ENCODE peak calls at places on chromosomes 12 and 14, in five cellular contexts. Z, K, A, R and U are unnamed samples.

GRCh38 chr12:20248646-20249045 is 119.7 kb upstream of the PDE3A start:
- DNase-seq in R (no peak), K (no peak), A (no peak), Z (no peak), U (no peak)

GRCh38 chr14:52067873-52068740 is 752 bp downstream of the NID2 start:
- DNase-seq in A (peak; percentile 54), Z (no peak), R (no peak), K (peak; percentile 41), U (no peak)

GRCh38 chr12:21600196-21600595 is 4.5 kb downstream of the GYS2 start:
- DNase-seq in A (no peak), Z (no peak), K (no peak), R (no peak), U (no peak)

GRCh38 chr14:94382684-94383663 is 5.4 kb downstream of the SERPINA1 start:
- DNase-seq in A (no peak), R (no peak), K (no peak), Z (no peak), U (no peak)

GRCh38 chr12:50246873-50247612 is 36.3 kb downstream of the LIMA1 start:
- DNase-seq in Z (no peak), K (peak; percentile 79), R (peak; percentile 78), A (peak; percentile 87), U (peak; percentile 76)

GRCh38 chr12:34288963-34289345 is 266.7 kb downstream of the ALG10 start:
- DNase-seq in Z (no peak), A (peak; percentile 30), R (no peak), K (no peak), U (no peak)

GRCh38 chr12:19969476-19969875 is 398.9 kb upstream of the PDE3A start:
- DNase-seq in A (no peak), Z (no peak), R (no peak), K (no peak), U (no peak)

GRCh38 chr12:104012331-104012730 is 37.7 kb downstream of the GLT8D2 start:
- DNase-seq in Z (no peak), R (no peak), A (no peak), K (peak; percentile 21), U (no peak)

GRCh38 chr12:46266869-46267617 is 1.8 kb downstream of the SLC38A1 start:
- DNase-seq in K (peak; percentile 78), Z (peak; percentile 62), R (peak; percentile 35), A (peak; percentile 57), U (peak; percentile 78)

GRCh38 chr14:23789696-23790095 is 153.5 kb downstream of the DHRS2 start:
- DNase-seq in K (no peak), A (no peak), Z (no peak), R (no peak), U (no peak)

GRCh38 chr14:22099942-22100763 is 426.5 kb upstream of the OR4E1 start:
- DNase-seq in R (peak; percentile 17), Z (peak; percentile 5), K (peak; percentile 85), A (peak; percentile 73), U (peak; percentile 73)

GRCh38 chr12:116495260-116495659 is 63.9 kb upstream of the MAP1LC3B2 start:
- DNase-seq in R (no peak), Z (no peak), K (no peak), A (no peak), U (peak; percentile 25)

GRCh38 chr12:110725267-110725666 is 17.4 kb downstream of the PPP1CC start:
- DNase-seq in R (no peak), K (no peak), Z (no peak), A (no peak), U (no peak)

GRCh38 chr12:113346387-113346786 is 11.5 kb upstream of the SLC8B1 start:
- DNase-seq in Z (no peak), R (no peak), A (no peak), K (no peak), U (no peak)

GRCh38 chr12:94875525-94875924 is 128.0 kb downstream of the NDUFA12 start:
- DNase-seq in A (no peak), R (no peak), Z (no peak), K (peak; percentile 41), U (no peak)

GRCh38 chr12:121718653-121719239 is 6.2 kb downstream of the TMEM120B start:
- DNase-seq in Z (no peak), K (no peak), R (no peak), A (peak; percentile 52), U (no peak)

GRCh38 chr12:92224685-92225331 is 79.2 kb upstream of the BTG1 start:
- DNase-seq in R (peak; percentile 42), A (no peak), Z (no peak), K (peak; percentile 56), U (no peak)

GRCh38 chr12:121295746-121296617 is 527 bp downstream of the CAMKK2 start:
- DNase-seq in R (peak; percentile 36), Z (peak; percentile 28), K (peak; percentile 13), A (peak; percentile 69), U (no peak)

GRCh38 chr12:26833692-26834168 is 736 bp upstream of the ITPR2 start:
- DNase-seq in A (no peak), Z (no peak), K (peak; percentile 46), R (peak; percentile 19), U (no peak)

GRCh38 chr12:56143225-56143624 is 9.2 kb upstream of the MYL6B start:
- DNase-seq in K (no peak), Z (no peak), A (no peak), R (no peak), U (no peak)

GRCh38 chr14:95664546-95664945 is 21.7 kb upstream of the TCL1B start:
- DNase-seq in A (no peak), K (no peak), R (no peak), Z (no peak), U (no peak)

GRCh38 chr12:32739279-32739678 is 16.4 kb downstream of the YARS2 start:
- DNase-seq in K (no peak), R (no peak), Z (no peak), A (no peak), U (no peak)

GRCh38 chr12:87406926-87407325 is 622.3 kb downstream of the C12orf50 start:
- DNase-seq in A (no peak), Z (no peak), K (no peak), R (no peak), U (no peak)

GRCh38 chr12:32290411-32290810 is 108.9 kb upstream of the FGD4 start:
- DNase-seq in R (peak; percentile 42), Z (no peak), A (no peak), K (no peak), U (no peak)

GRCh38 chr12:26122681-26123481 is 2.0 kb downstream of the BHLHE41 start:
- DNase-seq in A (peak; percentile 86), Z (no peak), R (peak; percentile 25), K (peak; percentile 68), U (peak; percentile 77)

GRCh38 chr12:89476232-89476631 is 48.4 kb downstream of the GALNT4 start:
- DNase-seq in A (no peak), K (no peak), R (no peak), Z (no peak), U (no peak)

GRCh38 chr12:57731411-57732080 is 7.0 kb downstream of the AGAP2 start:
- DNase-seq in A (no peak), K (no peak), R (no peak), Z (no peak), U (no peak)

GRCh38 chr14:85483037-85483436 is 46.9 kb upstream of the FLRT2 start:
- DNase-seq in K (peak; percentile 84), A (no peak), Z (no peak), R (no peak), U (no peak)

GRCh38 chr14:86296173-86296572 is 766.2 kb downstream of the FLRT2 start:
- DNase-seq in K (no peak), A (no peak), Z (no peak), R (no peak), U (no peak)

GRCh38 chr14:91328313-91329050 is 84.0 kb upstream of the GPR68 start:
- DNase-seq in A (no peak), K (no peak), R (no peak), Z (no peak), U (no peak)

GRCh38 chr12:92602476-92602875 is 100.3 kb upstream of the PLEKHG7 start:
- DNase-seq in Z (no peak), R (no peak), A (no peak), K (peak; percentile 41), U (no peak)

GRCh38 chr12:54560374-54560858 is 11.0 kb downstream of the PDE1B start:
- DNase-seq in Z (peak; percentile 80), K (peak; percentile 67), R (peak; percentile 98), A (peak; percentile 95), U (peak; percentile 79)

GRCh38 chr12:54563787-54564186 is 14.4 kb downstream of the PDE1B start:
- DNase-seq in Z (no peak), A (no peak), K (no peak), R (no peak), U (no peak)

GRCh38 chr12:54558759-54559158 is 9.4 kb downstream of the PDE1B start:
- DNase-seq in K (no peak), A (no peak), R (no peak), Z (no peak), U (no peak)

GRCh38 chr12:54562720-54563356 is 13.4 kb downstream of the PDE1B start:
- DNase-seq in Z (no peak), K (no peak), R (no peak), A (no peak), U (no peak)

GRCh38 chr12:54561164-54561563 is 11.8 kb downstream of the PDE1B start:
- DNase-seq in Z (no peak), R (no peak), K (no peak), A (no peak), U (peak; percentile 17)
- H3K4me3 ChIP-seq in Z (peak overlapping the region; percentile 67), R (no peak overlapping the region), K (no peak overlapping the region), A (peak overlapping the region; percentile 64), U (peak overlapping the region; percentile 49)

GRCh38 chr12:39646963-39647362 is 27.4 kb upstream of the ABCD2 start:
- DNase-seq in R (no peak), K (no peak), Z (no peak), A (no peak), U (no peak)
- H3K4me1 ChIP-seq in R (no peaks in the 10 kb centered on the region), K (no peaks in the 10 kb centered on the region), Z (no peaks in the 10 kb centered on the region), A (no peaks in the 10 kb centered on the region), U (no peaks in the 10 kb centered on the region)

GRCh38 chr12:9866786-9867379 is 2.3 kb downstream of the CLEC2B start:
- DNase-seq in Z (no peak), A (no peak), K (no peak), R (no peak), U (no peak)

GRCh38 chr12:9868271-9868815 is 811 bp downstream of the CLEC2B start:
- DNase-seq in Z (no peak), K (peak; percentile 21), R (no peak), A (no peak), U (no peak)

GRCh38 chr12:9868951-9869306 is 225 bp downstream of the CLEC2B start:
- DNase-seq in R (no peak), Z (no peak), A (no peak), K (no peak), U (no peak)

GRCh38 chr12:9869307-9870161 is at the start of gene CLEC2B:
- DNase-seq in R (no peak), A (no peak), Z (no peak), K (peak; percentile 92), U (no peak)

DNA sequence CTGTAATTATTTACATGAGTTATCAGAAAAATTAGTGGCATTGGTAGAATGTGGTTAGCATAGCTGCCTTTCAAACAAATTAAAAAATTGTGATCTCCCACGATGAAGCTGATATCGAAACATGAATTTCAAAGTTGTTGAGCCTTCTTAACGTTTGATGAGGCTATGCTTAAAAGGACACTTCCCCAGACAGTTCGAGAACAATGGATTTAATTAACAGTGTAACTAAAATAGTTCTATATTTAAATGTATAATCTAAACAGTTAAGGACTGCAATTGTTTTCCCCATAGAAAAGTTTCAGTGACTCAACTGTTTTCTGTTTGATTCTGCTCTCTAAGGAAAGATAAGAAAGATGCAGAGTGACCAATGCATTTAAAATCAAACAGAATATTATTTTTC is 1.6 kb downstream of the CLEC2B start:
- DNase-seq in A (no peak), Z (no peak), R (no peak), K (peak; percentile 66), U (no peak)
- H3K4me3 ChIP-seq in A (peak overlapping the region; percentile 71), Z (peak overlapping the region; percentile 83), R (peak overlapping the region; percentile 20), K (no peak overlapping the region), U (peak overlapping the region; percentile 57)

GRCh38 chr14:71308671-71309070 is 401.4 kb downstream of the PCNX1 start:
- DNase-seq in K (no peak), A (no peak), R (no peak), Z (no peak), U (no peak)
- H3K4me1 ChIP-seq in K (no peaks in the 10 kb centered on the region), A (no peaks in the 10 kb centered on the region), R (no peaks in the 10 kb centered on the region), Z (no peaks in the 10 kb centered on the region), U (no peaks in the 10 kb centered on the region)